ENCODE peak calls at places on chromosomes 5 and 9, in nine cellular contexts. One of them, this sample, is unnamed.

GRCh38 chr5:95760291-95761191 is 29.4 kb downstream of the RHOBTB3 start:
- DNase-seq in fibroblast of pulmonary artery: peak; percentile 94
- DNase-seq in retinal pigment epithelial cell: peak; percentile 93
- DNase-seq in left lung: no peak
- DNase-seq in SW 1271: peak; percentile 87
- DNase-seq in GM12865: peak; percentile 77
- DNase-seq in stimulated activated CD4-positive, alpha-beta T cell treated with anti-CD3 and anti-CD28 coated beads, Interleukin-1b, Interleukin-23, amount 100 ng/mL, for 4 hours: no peak
- DNase-seq in NCI-H2081: no peak
- DNase-seq in AG10803: peak; percentile 99
- DNase-seq in this sample: no peak

GRCh38 chr9:121121582-121122087 is 46.9 kb downstream of the CNTRL start:
- DNase-seq in fibroblast of pulmonary artery: peak; percentile 97
- DNase-seq in retinal pigment epithelial cell: peak; percentile 85
- DNase-seq in left lung: peak; percentile 98
- DNase-seq in SW 1271: peak; percentile 93
- DNase-seq in GM12865: peak; percentile 96
- DNase-seq in stimulated activated CD4-positive, alpha-beta T cell treated with anti-CD3 and anti-CD28 coated beads, Interleukin-1b, Interleukin-23, amount 100 ng/mL, for 4 hours: peak; percentile 87
- DNase-seq in NCI-H2081: peak; percentile 96
- DNase-seq in AG10803: peak; percentile 95
- DNase-seq in this sample: peak; percentile 97

GRCh38 chr5:67246108-67246507 is 49.5 kb upstream of the CD180 start:
- DNase-seq in fibroblast of pulmonary artery: peak; percentile 95
- DNase-seq in retinal pigment epithelial cell: no peak
- DNase-seq in left lung: no peak
- DNase-seq in SW 1271: peak; percentile 25
- DNase-seq in GM12865: peak; percentile 77
- DNase-seq in stimulated activated CD4-positive, alpha-beta T cell treated with anti-CD3 and anti-CD28 coated beads, Interleukin-1b, Interleukin-23, amount 100 ng/mL, for 4 hours: peak; percentile 18
- DNase-seq in NCI-H2081: peak; percentile 40
- DNase-seq in AG10803: peak; percentile 78
- DNase-seq in this sample: peak; percentile 86

GRCh38 chr5:10913846-10914245 is 152.8 kb upstream of the DAP start:
- DNase-seq in fibroblast of pulmonary artery: peak; percentile 26
- DNase-seq in retinal pigment epithelial cell: peak; percentile 43
- DNase-seq in left lung: no peak
- DNase-seq in SW 1271: peak; percentile 69
- DNase-seq in GM12865: peak; percentile 15
- DNase-seq in stimulated activated CD4-positive, alpha-beta T cell treated with anti-CD3 and anti-CD28 coated beads, Interleukin-1b, Interleukin-23, amount 100 ng/mL, for 4 hours: no peak
- DNase-seq in NCI-H2081: peak; percentile 38
- DNase-seq in AG10803: peak; percentile 83
- DNase-seq in this sample: peak; percentile 52

GRCh38 chr9:124453586-124454191 is 3.4 kb downstream of the ADGRD2 start:
- DNase-seq in fibroblast of pulmonary artery: no peak
- DNase-seq in retinal pigment epithelial cell: no peak
- DNase-seq in left lung: peak; percentile 61
- DNase-seq in SW 1271: no peak
- DNase-seq in GM12865: no peak
- DNase-seq in stimulated activated CD4-positive, alpha-beta T cell treated with anti-CD3 and anti-CD28 coated beads, Interleukin-1b, Interleukin-23, amount 100 ng/mL, for 4 hours: no peak
- DNase-seq in NCI-H2081: no peak
- DNase-seq in AG10803: no peak
- DNase-seq in this sample: no peak

GRCh38 chr5:135534609-135535419 is 950 bp downstream of the NEUROG1 start:
- DNase-seq in fibroblast of pulmonary artery: no peak
- DNase-seq in retinal pigment epithelial cell: no peak
- DNase-seq in left lung: no peak
- DNase-seq in SW 1271: no peak
- DNase-seq in GM12865: no peak
- DNase-seq in stimulated activated CD4-positive, alpha-beta T cell treated with anti-CD3 and anti-CD28 coated beads, Interleukin-1b, Interleukin-23, amount 100 ng/mL, for 4 hours: no peak
- DNase-seq in NCI-H2081: no peak
- DNase-seq in AG10803: no peak
- DNase-seq in this sample: no peak

GRCh38 chr5:81350507-81350906 is 43.4 kb downstream of the ACOT12 start:
- DNase-seq in fibroblast of pulmonary artery: no peak
- DNase-seq in retinal pigment epithelial cell: no peak
- DNase-seq in left lung: no peak
- DNase-seq in SW 1271: no peak
- DNase-seq in GM12865: no peak
- DNase-seq in stimulated activated CD4-positive, alpha-beta T cell treated with anti-CD3 and anti-CD28 coated beads, Interleukin-1b, Interleukin-23, amount 100 ng/mL, for 4 hours: no peak
- DNase-seq in NCI-H2081: no peak
- DNase-seq in AG10803: no peak
- DNase-seq in this sample: no peak

GRCh38 chr9:125189011-125189360 is 617 bp downstream of the PPP6C start:
- DNase-seq in fibroblast of pulmonary artery: no peak
- DNase-seq in retinal pigment epithelial cell: no peak
- DNase-seq in left lung: no peak
- DNase-seq in SW 1271: no peak
- DNase-seq in GM12865: peak; percentile 34
- DNase-seq in stimulated activated CD4-positive, alpha-beta T cell treated with anti-CD3 and anti-CD28 coated beads, Interleukin-1b, Interleukin-23, amount 100 ng/mL, for 4 hours: no peak
- DNase-seq in NCI-H2081: no peak
- DNase-seq in AG10803: no peak
- DNase-seq in this sample: no peak

GRCh38 chr9:133858771-133859170 is 120.6 kb upstream of the SARDH start:
- DNase-seq in fibroblast of pulmonary artery: no peak
- DNase-seq in retinal pigment epithelial cell: no peak
- DNase-seq in left lung: peak; percentile 72
- DNase-seq in SW 1271: no peak
- DNase-seq in GM12865: no peak
- DNase-seq in stimulated activated CD4-positive, alpha-beta T cell treated with anti-CD3 and anti-CD28 coated beads, Interleukin-1b, Interleukin-23, amount 100 ng/mL, for 4 hours: no peak
- DNase-seq in NCI-H2081: no peak
- DNase-seq in AG10803: no peak
- DNase-seq in this sample: no peak

GRCh38 chr9:114344692-114345091 is 15.0 kb downstream of the ORM2 start:
- DNase-seq in fibroblast of pulmonary artery: no peak
- DNase-seq in retinal pigment epithelial cell: no peak
- DNase-seq in left lung: no peak
- DNase-seq in SW 1271: no peak
- DNase-seq in GM12865: no peak
- DNase-seq in stimulated activated CD4-positive, alpha-beta T cell treated with anti-CD3 and anti-CD28 coated beads, Interleukin-1b, Interleukin-23, amount 100 ng/mL, for 4 hours: no peak
- DNase-seq in NCI-H2081: no peak
- DNase-seq in AG10803: no peak
- DNase-seq in this sample: no peak

GRCh38 chr9:128122809-128123175 is 4.7 kb downstream of the PTGES2 start:
- DNase-seq in fibroblast of pulmonary artery: no peak
- DNase-seq in retinal pigment epithelial cell: no peak
- DNase-seq in left lung: no peak
- DNase-seq in SW 1271: no peak
- DNase-seq in GM12865: no peak
- DNase-seq in stimulated activated CD4-positive, alpha-beta T cell treated with anti-CD3 and anti-CD28 coated beads, Interleukin-1b, Interleukin-23, amount 100 ng/mL, for 4 hours: no peak
- DNase-seq in NCI-H2081: no peak
- DNase-seq in AG10803: no peak
- DNase-seq in this sample: no peak

GRCh38 chr9:104971521-104971920 is 43.6 kb upstream of the ABCA1 start:
- DNase-seq in fibroblast of pulmonary artery: no peak
- DNase-seq in retinal pigment epithelial cell: no peak
- DNase-seq in left lung: no peak
- DNase-seq in SW 1271: no peak
- DNase-seq in GM12865: no peak
- DNase-seq in stimulated activated CD4-positive, alpha-beta T cell treated with anti-CD3 and anti-CD28 coated beads, Interleukin-1b, Interleukin-23, amount 100 ng/mL, for 4 hours: no peak
- DNase-seq in NCI-H2081: no peak
- DNase-seq in AG10803: no peak
- DNase-seq in this sample: no peak

GRCh38 chr5:178770621-178771020 is 40.2 kb upstream of the ZNF354A start:
- DNase-seq in fibroblast of pulmonary artery: no peak
- DNase-seq in retinal pigment epithelial cell: no peak
- DNase-seq in left lung: no peak
- DNase-seq in SW 1271: no peak
- DNase-seq in GM12865: no peak
- DNase-seq in stimulated activated CD4-positive, alpha-beta T cell treated with anti-CD3 and anti-CD28 coated beads, Interleukin-1b, Interleukin-23, amount 100 ng/mL, for 4 hours: no peak
- DNase-seq in NCI-H2081: no peak
- DNase-seq in AG10803: no peak
- DNase-seq in this sample: no peak

GRCh38 chr9:6305954-6306563 is 22.1 kb upstream of the TPD52L3 start:
- DNase-seq in fibroblast of pulmonary artery: peak; percentile 81
- DNase-seq in retinal pigment epithelial cell: peak; percentile 5
- DNase-seq in left lung: no peak
- DNase-seq in SW 1271: no peak
- DNase-seq in GM12865: peak; percentile 58
- DNase-seq in stimulated activated CD4-positive, alpha-beta T cell treated with anti-CD3 and anti-CD28 coated beads, Interleukin-1b, Interleukin-23, amount 100 ng/mL, for 4 hours: no peak
- DNase-seq in NCI-H2081: peak; percentile 54
- DNase-seq in AG10803: peak; percentile 55
- DNase-seq in this sample: peak; percentile 58

GRCh38 chr5:73312146-73312871 is 136.3 kb downstream of the FOXD1 start:
- DNase-seq in fibroblast of pulmonary artery: peak; percentile 89
- DNase-seq in retinal pigment epithelial cell: peak; percentile 63
- DNase-seq in left lung: no peak
- DNase-seq in SW 1271: no peak
- DNase-seq in GM12865: peak; percentile 53
- DNase-seq in stimulated activated CD4-positive, alpha-beta T cell treated with anti-CD3 and anti-CD28 coated beads, Interleukin-1b, Interleukin-23, amount 100 ng/mL, for 4 hours: no peak
- DNase-seq in NCI-H2081: no peak
- DNase-seq in AG10803: peak; percentile 95
- DNase-seq in this sample: no peak

GRCh38 chr5:132277971-132278964 is 15.9 kb upstream of the SLC22A4 start:
- DNase-seq in fibroblast of pulmonary artery: no peak
- DNase-seq in retinal pigment epithelial cell: no peak
- DNase-seq in left lung: no peak
- DNase-seq in SW 1271: no peak
- DNase-seq in GM12865: no peak
- DNase-seq in stimulated activated CD4-positive, alpha-beta T cell treated with anti-CD3 and anti-CD28 coated beads, Interleukin-1b, Interleukin-23, amount 100 ng/mL, for 4 hours: no peak
- DNase-seq in NCI-H2081: no peak
- DNase-seq in AG10803: no peak
- DNase-seq in this sample: no peak

GRCh38 chr9:89591291-89592200 is 13.3 kb upstream of the GADD45G start:
- DNase-seq in fibroblast of pulmonary artery: no peak
- DNase-seq in retinal pigment epithelial cell: no peak
- DNase-seq in left lung: no peak
- DNase-seq in SW 1271: no peak
- DNase-seq in GM12865: no peak
- DNase-seq in stimulated activated CD4-positive, alpha-beta T cell treated with anti-CD3 and anti-CD28 coated beads, Interleukin-1b, Interleukin-23, amount 100 ng/mL, for 4 hours: no peak
- DNase-seq in NCI-H2081: no peak
- DNase-seq in AG10803: no peak
- DNase-seq in this sample: no peak

GRCh38 chr5:62208218-62208852 is 97.7 kb upstream of the KIF2A start:
- DNase-seq in fibroblast of pulmonary artery: no peak
- DNase-seq in retinal pigment epithelial cell: no peak
- DNase-seq in left lung: no peak
- DNase-seq in SW 1271: no peak
- DNase-seq in GM12865: no peak
- DNase-seq in stimulated activated CD4-positive, alpha-beta T cell treated with anti-CD3 and anti-CD28 coated beads, Interleukin-1b, Interleukin-23, amount 100 ng/mL, for 4 hours: no peak
- DNase-seq in NCI-H2081: no peak
- DNase-seq in AG10803: no peak
- DNase-seq in this sample: no peak

GRCh38 chr5:109900911-109901627 is 211.3 kb downstream of the MAN2A1 start:
- DNase-seq in fibroblast of pulmonary artery: no peak
- DNase-seq in retinal pigment epithelial cell: no peak
- DNase-seq in left lung: no peak
- DNase-seq in SW 1271: no peak
- DNase-seq in GM12865: no peak
- DNase-seq in stimulated activated CD4-positive, alpha-beta T cell treated with anti-CD3 and anti-CD28 coated beads, Interleukin-1b, Interleukin-23, amount 100 ng/mL, for 4 hours: no peak
- DNase-seq in NCI-H2081: no peak
- DNase-seq in AG10803: no peak
- DNase-seq in this sample: no peak

GRCh38 chr5:10416868-10417267 is 24.8 kb upstream of the ROPN1L start:
- DNase-seq in fibroblast of pulmonary artery: no peak
- DNase-seq in retinal pigment epithelial cell: no peak
- DNase-seq in left lung: no peak
- DNase-seq in SW 1271: no peak
- DNase-seq in GM12865: no peak
- DNase-seq in stimulated activated CD4-positive, alpha-beta T cell treated with anti-CD3 and anti-CD28 coated beads, Interleukin-1b, Interleukin-23, amount 100 ng/mL, for 4 hours: no peak
- DNase-seq in NCI-H2081: no peak
- DNase-seq in AG10803: no peak
- DNase-seq in this sample: no peak

GRCh38 chr9:84111726-84112125 is 131.1 kb downstream of the RMI1 start:
- DNase-seq in fibroblast of pulmonary artery: peak; percentile 18
- DNase-seq in retinal pigment epithelial cell: no peak
- DNase-seq in left lung: no peak
- DNase-seq in SW 1271: no peak
- DNase-seq in GM12865: no peak
- DNase-seq in stimulated activated CD4-positive, alpha-beta T cell treated with anti-CD3 and anti-CD28 coated beads, Interleukin-1b, Interleukin-23, amount 100 ng/mL, for 4 hours: no peak
- DNase-seq in NCI-H2081: no peak
- DNase-seq in AG10803: no peak
- DNase-seq in this sample: no peak

GRCh38 chr9:116166713-116167112 is 13.1 kb downstream of the PAPPA start:
- DNase-seq in fibroblast of pulmonary artery: no peak
- DNase-seq in retinal pigment epithelial cell: no peak
- DNase-seq in left lung: no peak
- DNase-seq in SW 1271: no peak
- DNase-seq in GM12865: no peak
- DNase-seq in stimulated activated CD4-positive, alpha-beta T cell treated with anti-CD3 and anti-CD28 coated beads, Interleukin-1b, Interleukin-23, amount 100 ng/mL, for 4 hours: no peak
- DNase-seq in NCI-H2081: no peak
- DNase-seq in AG10803: no peak
- DNase-seq in this sample: no peak

GRCh38 chr9:125749951-125750655 is 2.9 kb downstream of the PBX3 start:
- DNase-seq in fibroblast of pulmonary artery: no peak
- DNase-seq in retinal pigment epithelial cell: no peak
- DNase-seq in left lung: no peak
- DNase-seq in SW 1271: no peak
- DNase-seq in GM12865: no peak
- DNase-seq in stimulated activated CD4-positive, alpha-beta T cell treated with anti-CD3 and anti-CD28 coated beads, Interleukin-1b, Interleukin-23, amount 100 ng/mL, for 4 hours: no peak
- DNase-seq in NCI-H2081: peak; percentile 44
- DNase-seq in AG10803: no peak
- DNase-seq in this sample: no peak

GRCh38 chr9:77980622-77981021 is 51.0 kb downstream of the GNAQ start:
- DNase-seq in fibroblast of pulmonary artery: peak; percentile 73
- DNase-seq in retinal pigment epithelial cell: no peak
- DNase-seq in left lung: no peak
- DNase-seq in SW 1271: no peak
- DNase-seq in GM12865: no peak
- DNase-seq in stimulated activated CD4-positive, alpha-beta T cell treated with anti-CD3 and anti-CD28 coated beads, Interleukin-1b, Interleukin-23, amount 100 ng/mL, for 4 hours: no peak
- DNase-seq in NCI-H2081: no peak
- DNase-seq in AG10803: peak; percentile 38
- DNase-seq in this sample: no peak

GRCh38 chr5:138837160-138837559 is 38.0 kb downstream of the LRRTM2 start:
- DNase-seq in fibroblast of pulmonary artery: no peak
- DNase-seq in retinal pigment epithelial cell: no peak
- DNase-seq in left lung: no peak
- DNase-seq in SW 1271: no peak
- DNase-seq in GM12865: no peak
- DNase-seq in stimulated activated CD4-positive, alpha-beta T cell treated with anti-CD3 and anti-CD28 coated beads, Interleukin-1b, Interleukin-23, amount 100 ng/mL, for 4 hours: no peak
- DNase-seq in NCI-H2081: no peak
- DNase-seq in AG10803: no peak
- DNase-seq in this sample: no peak

GRCh38 chr5:134555889-134556311 is 30.4 kb downstream of the JADE2 start:
- DNase-seq in fibroblast of pulmonary artery: peak; percentile 74
- DNase-seq in retinal pigment epithelial cell: peak; percentile 74
- DNase-seq in left lung: peak; percentile 86
- DNase-seq in SW 1271: peak; percentile 98
- DNase-seq in GM12865: peak; percentile 79
- DNase-seq in stimulated activated CD4-positive, alpha-beta T cell treated with anti-CD3 and anti-CD28 coated beads, Interleukin-1b, Interleukin-23, amount 100 ng/mL, for 4 hours: peak; percentile 63
- DNase-seq in NCI-H2081: peak; percentile 37
- DNase-seq in AG10803: peak; percentile 72
- DNase-seq in this sample: peak; percentile 67

GRCh38 chr9:130633336-130634190 is 30.8 kb upstream of the PRDM12 start:
- DNase-seq in fibroblast of pulmonary artery: no peak
- DNase-seq in retinal pigment epithelial cell: no peak
- DNase-seq in left lung: peak; percentile 67
- DNase-seq in SW 1271: no peak
- DNase-seq in GM12865: no peak
- DNase-seq in stimulated activated CD4-positive, alpha-beta T cell treated with anti-CD3 and anti-CD28 coated beads, Interleukin-1b, Interleukin-23, amount 100 ng/mL, for 4 hours: no peak
- DNase-seq in NCI-H2081: no peak
- DNase-seq in AG10803: no peak
- DNase-seq in this sample: no peak

GRCh38 chr5:124961517-124961916 is 215.1 kb upstream of the ZNF608 start:
- DNase-seq in fibroblast of pulmonary artery: no peak
- DNase-seq in retinal pigment epithelial cell: no peak
- DNase-seq in left lung: no peak
- DNase-seq in SW 1271: no peak
- DNase-seq in GM12865: no peak
- DNase-seq in stimulated activated CD4-positive, alpha-beta T cell treated with anti-CD3 and anti-CD28 coated beads, Interleukin-1b, Interleukin-23, amount 100 ng/mL, for 4 hours: no peak
- DNase-seq in NCI-H2081: no peak
- DNase-seq in AG10803: no peak
- DNase-seq in this sample: no peak

GRCh38 chr5:172411423-172412111 is 42.8 kb downstream of the SH3PXD2B start:
- DNase-seq in fibroblast of pulmonary artery: peak; percentile 50
- DNase-seq in retinal pigment epithelial cell: no peak
- DNase-seq in left lung: no peak
- DNase-seq in SW 1271: no peak
- DNase-seq in GM12865: no peak
- DNase-seq in stimulated activated CD4-positive, alpha-beta T cell treated with anti-CD3 and anti-CD28 coated beads, Interleukin-1b, Interleukin-23, amount 100 ng/mL, for 4 hours: no peak
- DNase-seq in NCI-H2081: no peak
- DNase-seq in AG10803: peak; percentile 85
- DNase-seq in this sample: no peak

GRCh38 chr5:66595877-66596790 is at the start of gene MAST4:
- DNase-seq in fibroblast of pulmonary artery: peak; percentile 91
- DNase-seq in retinal pigment epithelial cell: peak; percentile 43
- DNase-seq in left lung: peak; percentile 95
- DNase-seq in SW 1271: peak; percentile 43
- DNase-seq in GM12865: peak; percentile 90
- DNase-seq in stimulated activated CD4-positive, alpha-beta T cell treated with anti-CD3 and anti-CD28 coated beads, Interleukin-1b, Interleukin-23, amount 100 ng/mL, for 4 hours: peak; percentile 9
- DNase-seq in NCI-H2081: peak; percentile 87
- DNase-seq in AG10803: peak; percentile 77
- DNase-seq in this sample: peak; percentile 89

GRCh38 chr9:123742009-123742767 is 187.7 kb downstream of the DENND1A start:
- DNase-seq in fibroblast of pulmonary artery: peak; percentile 73
- DNase-seq in retinal pigment epithelial cell: peak; percentile 99
- DNase-seq in left lung: no peak
- DNase-seq in SW 1271: no peak
- DNase-seq in GM12865: no peak
- DNase-seq in stimulated activated CD4-positive, alpha-beta T cell treated with anti-CD3 and anti-CD28 coated beads, Interleukin-1b, Interleukin-23, amount 100 ng/mL, for 4 hours: no peak
- DNase-seq in NCI-H2081: peak; percentile 41
- DNase-seq in AG10803: peak; percentile 60
- DNase-seq in this sample: peak; percentile 82